ENCODE peak calls at places on chromosomes 12 and 14, in four cellular contexts. Y, W, S and U are unnamed samples.
A peak's percentile ranks its signal among the peaks of the same experiment; 100 is the strongest.

GRCh38 chr12:130952106-130952505 is 1.6 kb upstream of the ADGRD1 start:
- DNase-seq in Y (no peak), W (no peak), S (no peak), U (no peak)

GRCh38 chr14:32417956-32418552 is 89.0 kb downstream of the AKAP6 start:
- DNase-seq in S (peak; percentile 25), W (no peak), Y (no peak), U (peak; percentile 91)

GRCh38 chr14:69620211-69620611 is 8.8 kb downstream of the SUSD6 start:
- DNase-seq in S (no peak), Y (no peak), W (no peak), U (no peak)

GRCh38 chr12:83016226-83016835 is 329.6 kb downstream of the TMTC2 start:
- DNase-seq in S (peak; percentile 46), W (no peak), Y (no peak), U (no peak)

GRCh38 chr14:96567289-96567899 is 65.2 kb downstream of the PAPOLA start:
- DNase-seq in S (no peak), W (no peak), Y (peak; percentile 92), U (peak; percentile 38)

GRCh38 chr14:72608391-72609204 is 285.3 kb downstream of the DPF3 start:
- DNase-seq in S (no peak), Y (no peak), W (no peak), U (peak; percentile 6)

GRCh38 chr12:43352001-43352400 is 200.0 kb downstream of the ADAMTS20 start:
- DNase-seq in W (no peak), Y (no peak), S (no peak), U (no peak)

GRCh38 chr14:22854963-22855724 is 16.4 kb upstream of the LRP10 start:
- DNase-seq in Y (no peak), S (no peak), W (no peak), U (no peak)

GRCh38 chr14:103871596-103872480 is 24.5 kb upstream of the PPP1R13B start:
- DNase-seq in S (peak; percentile 60), Y (no peak), W (peak; percentile 92), U (no peak)
- H3K4me1 ChIP-seq in S (no peaks in the 10 kb centered on the region), Y (no peaks in the 10 kb centered on the region), W (peaks cover 32% of the 10 kb centered on the region), U (peaks cover 10% of the 10 kb centered on the region)

GRCh38 chr14:93957751-93958566 is 18.4 kb downstream of the ASB2 start:
- DNase-seq in S (no peak), Y (no peak), W (no peak), U (no peak)
- H3K4me3 ChIP-seq in S (no peak overlapping the region), Y (no peak overlapping the region), W (no peak overlapping the region), U (no peak overlapping the region)

GRCh38 chr12:62859203-62859799 is 75.6 kb downstream of the PPM1H start:
- DNase-seq in S (no peak), W (no peak), Y (peak; percentile 61), U (no peak)
- H3K4me1 ChIP-seq in S (peaks cover 20% of the 10 kb centered on the region), W (no peaks in the 10 kb centered on the region), Y (peaks cover 38% of the 10 kb centered on the region), U (peaks cover 7% of the 10 kb centered on the region)

GRCh38 chr14:101068293-101068957 is 164.9 kb upstream of the RTL1 start:
- DNase-seq in Y (no peak), W (peak; percentile 39), S (no peak), U (no peak)
- H3K4me3 ChIP-seq in Y (no peak overlapping the region), W (no peak overlapping the region), S (no peak overlapping the region), U (no peak overlapping the region)

GRCh38 chr12:57781801-57782200 is 786 bp upstream of the TSFM start:
- DNase-seq in S (no peak), Y (no peak), W (no peak), U (no peak)
- H3K4me1 ChIP-seq in S (peaks cover 10% of the 10 kb centered on the region), Y (peaks cover 22% of the 10 kb centered on the region), W (peaks cover 18% of the 10 kb centered on the region), U (peaks cover 10% of the 10 kb centered on the region)

DNA sequence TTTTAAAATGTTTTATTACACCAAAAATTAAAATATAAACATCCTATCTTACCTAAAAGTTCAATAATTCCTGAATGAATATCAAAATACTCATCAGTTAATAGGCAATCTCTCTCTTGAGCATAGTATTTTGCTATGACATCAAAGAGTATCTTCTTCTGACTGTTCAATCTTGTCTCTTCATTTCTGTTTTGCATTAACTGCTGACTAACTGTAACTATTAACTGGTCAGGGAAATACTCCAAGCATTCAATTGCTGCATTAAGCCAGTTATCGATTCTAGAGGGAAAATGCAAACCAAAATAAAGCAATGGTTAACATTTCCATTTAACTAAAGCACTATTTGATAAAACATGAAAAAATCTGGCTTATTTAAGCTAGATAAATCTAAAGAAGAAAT is 13.4 kb downstream of the DEPDC4 start:
- DNase-seq in S (no peak), W (no peak), Y (no peak), U (no peak)
- H3K4me3 ChIP-seq in S (no peak overlapping the region), W (no peak overlapping the region), Y (no peak overlapping the region), U (no peak overlapping the region)